ENCODE peak calls at places on chromosomes 4 and X, in five cellular contexts. N is A549; I is HTR-8/SVneo; D is COR-L47; X is stimulated activated effector memory CD8-positive, alpha-beta T cell treated with anti-CD3 and anti-CD28 coated beads, Interleukin-12 subunit alpha, Interleukin-12 subunit beta, amount 100 ng/mL, for 72 hours. G is an unnamed sample.
A peak's percentile ranks its signal among the peaks of the same experiment; 100 is the strongest.

GRCh38 chr4:52051615-52052474 is 741 bp downstream of the SPATA18 start:
- DNase-seq in N (peak; percentile 74), D (peak; percentile 82), X (no peak), I (peak; percentile 35), G (peak; percentile 79)

GRCh38 chrX:21758488-21758887 is 572 bp upstream of the SMPX start:
- DNase-seq in D (no peak), I (no peak), N (no peak), X (no peak), G (no peak)

GRCh38 chr4:112693507-112693906 is 56.6 kb downstream of the LARP7 start:
- DNase-seq in I (no peak), N (no peak), D (no peak), X (no peak), G (no peak)

GRCh38 chr4:43282534-43282933 is 390.0 kb downstream of the GRXCR1 start:
- DNase-seq in D (no peak), X (no peak), N (no peak), I (no peak), G (no peak)

GRCh38 chrX:132631579-132632232 is 142.9 kb upstream of the MBNL3 start:
- DNase-seq in N (peak; percentile 36), D (peak; percentile 1), I (peak; percentile 1), X (no peak), G (no peak)

GRCh38 chr4:82680834-82681233 is 117.8 kb downstream of the SCD5 start:
- DNase-seq in D (no peak), I (no peak), N (no peak), X (no peak), G (no peak)

GRCh38 chrX:128769511-128769910 is 717.3 kb upstream of the ACTRT1 start:
- DNase-seq in N (no peak), X (no peak), D (no peak), I (no peak), G (no peak)

GRCh38 chr4:108965031-108965430 is 202.2 kb upstream of the ETNPPL start:
- DNase-seq in X (no peak), N (no peak), I (no peak), D (no peak), G (no peak)

GRCh38 chr4:138111462-138112000 is 130.6 kb downstream of the SLC7A11 start:
- DNase-seq in D (no peak), N (no peak), X (no peak), I (no peak), G (no peak)

GRCh38 chr4:118974758-118975157 is 86.1 kb downstream of the SYNPO2 start:
- DNase-seq in X (no peak), I (no peak), D (no peak), N (no peak), G (no peak)

GRCh38 chr4:87150498-87151261 is 69.7 kb downstream of the KLHL8 start:
- DNase-seq in I (peak; percentile 36), N (peak; percentile 63), D (peak; percentile 62), X (peak; percentile 65), G (peak; percentile 27)

GRCh38 chr4:73451404-73451803 is 15.4 kb downstream of the AFP start:
- DNase-seq in D (peak; percentile 87), N (peak; percentile 4), X (no peak), I (no peak), G (no peak)

GRCh38 chr4:7890635-7891393 is 48.8 kb downstream of the AFAP1 start:
- DNase-seq in N (peak; percentile 57), I (peak; percentile 67), D (no peak), X (no peak), G (no peak)

GRCh38 chr4:108114503-108114902 is 54.2 kb downstream of the LEF1 start:
- DNase-seq in I (no peak), X (no peak), N (no peak), D (no peak), G (no peak)

GRCh38 chr4:56255820-56256219 is 131.5 kb downstream of the AASDH start:
- DNase-seq in I (no peak), D (no peak), N (peak; percentile 1), X (no peak), G (no peak)

GRCh38 chr4:105373324-105373723 is 100.5 kb downstream of the PPA2 start:
- DNase-seq in D (no peak), X (no peak), I (no peak), N (no peak), G (no peak)

GRCh38 chr4:177442623-177443155 is 452 bp upstream of the AGA start:
- DNase-seq in D (no peak), X (peak; percentile 54), N (peak; percentile 14), I (no peak), G (no peak)

GRCh38 chrX:12269484-12269883 is 131.2 kb downstream of the FRMPD4 start:
- DNase-seq in N (peak; percentile 4), I (no peak), D (peak; percentile 11), X (no peak), G (no peak)

GRCh38 chr4:10667651-10668341 is 16.8 kb downstream of the CLNK start:
- DNase-seq in I (no peak), D (peak; percentile 42), X (no peak), N (no peak), G (no peak)

GRCh38 chrX:131792356-131792749 is 230.7 kb upstream of the STK26 start:
- DNase-seq in D (no peak), N (peak; percentile 96), X (no peak), I (no peak), G (no peak)

GRCh38 chr4:110637408-110638131 is 14.7 kb upstream of the PITX2 start:
- DNase-seq in X (no peak), D (no peak), I (no peak), N (no peak), G (no peak)

GRCh38 chr4:143251781-143252180 is 67.1 kb downstream of the USP38 start:
- DNase-seq in I (no peak), X (no peak), D (no peak), N (no peak), G (no peak)

GRCh38 chr4:187424636-187425035 is 570.9 kb upstream of the ZFP42 start:
- DNase-seq in N (no peak), D (no peak), I (no peak), X (no peak), G (no peak)

GRCh38 chrX:154488336-154489075 is 1.9 kb downstream of the SLC10A3 start:
- DNase-seq in D (no peak), X (no peak), I (no peak), N (no peak), G (no peak)

GRCh38 chr4:158610790-158611189 is 60.9 kb downstream of the C4orf46 start:
- DNase-seq in X (no peak), N (no peak), D (no peak), I (no peak), G (no peak)